ENCODE peak calls at places on chromosomes 16 and 17, in ten cellular contexts. H is aorta; L is GM23248; T is activated T-cell treated with anti-CD3 and anti-CD28 coated beads for 4 hours; F is T47D; P is nucleus accumbens; M is AG04450; B is T-helper 1 cell; J is stimulated activated CD4-positive, alpha-beta T cell treated with anti-CD3 and anti-CD28 coated beads, Interleukin-2, amount 100 ng/mL, for 48 hours; W is pancreas. C is an unnamed sample.

GRCh38 chr17:77327181-77327565 is 186.4 kb downstream of the SEC14L1 start:
- DNase-seq in W (no peak), L (no peak), B (no peak), J (no peak), T (no peak), M (no peak), P (no peak), F (no peak), H (peak; percentile 64), C (no peak)

GRCh38 chr16:4347765-4348509 is 3.2 kb downstream of the PAM16 start:
- DNase-seq in J (no peak), M (no peak), W (no peak), F (no peak), H (no peak), P (no peak), T (no peak), B (no peak), L (no peak), C (no peak)

GRCh38 chr17:80195671-80196529 is 24.2 kb downstream of the SGSH start:
- DNase-seq in W (no peak), J (peak; percentile 50), B (peak; percentile 39), F (no peak), T (peak; percentile 51), H (no peak), M (no peak), P (no peak), L (peak; percentile 36), C (no peak)

GRCh38 chr16:23670137-23670776 is 8.4 kb upstream of the PLK1 start:
- DNase-seq in B (peak; percentile 78), F (no peak), W (no peak), P (no peak), J (peak; percentile 38), T (no peak), L (peak; percentile 93), H (no peak), M (peak; percentile 76), C (peak; percentile 14)

GRCh38 chr16:56708821-56709685 is 20.9 kb upstream of the NUP93 start:
- DNase-seq in F (no peak), W (no peak), L (no peak), M (no peak), T (no peak), B (peak; percentile 19), J (no peak), P (no peak), H (no peak), C (no peak)

GRCh38 chr16:9152649-9153501 is 61.4 kb downstream of the HAPSTR1 start:
- DNase-seq in B (no peak), F (no peak), T (no peak), J (no peak), H (no peak), L (no peak), P (no peak), W (no peak), M (no peak), C (no peak)

GRCh38 chr16:56242740-56243139 is 51.5 kb downstream of the GNAO1 start:
- DNase-seq in M (no peak), L (no peak), B (no peak), J (no peak), F (no peak), W (no peak), H (no peak), T (no peak), P (no peak), C (no peak)

GRCh38 chr16:69514366-69514765 is 51.4 kb upstream of the NFAT5 start:
- DNase-seq in M (no peak), F (no peak), P (no peak), J (no peak), W (no peak), B (no peak), T (no peak), L (no peak), H (no peak), C (no peak)

GRCh38 chr16:84851192-84852127 is 31.7 kb downstream of the CRISPLD2 start:
- DNase-seq in W (no peak), B (no peak), J (no peak), F (peak; percentile 70), T (no peak), P (no peak), H (no peak), M (peak; percentile 81), L (peak; percentile 83), C (no peak)

GRCh38 chr16:88387941-88388627 is 5.3 kb downstream of the ZNF469 start:
- DNase-seq in H (peak; percentile 86), P (peak; percentile 60), F (peak; percentile 98), T (no peak), B (no peak), L (peak; percentile 42), J (no peak), W (peak; percentile 70), M (no peak), C (no peak)

C was measured in C1 segment of cervical spinal cord.